ENCODE peak calls at places on chromosomes 2 and 18, in seven cellular contexts. Y, P, C, G, E, V and A are unnamed samples.

GRCh38 chr2:241161646-241162281 is 11.5 kb downstream of the PPP1R7 start:
- DNase-seq in V (no peak), G (no peak), C (peak), Y (peak), P (peak), E (peak), A (peak)

GRCh38 chr2:239596792-239597191 is 196.0 kb upstream of the HDAC4 start:
- DNase-seq in G (no peak), C (no peak), Y (no peak), E (no peak), V (no peak), P (no peak), A (no peak)

GRCh38 chr2:198287706-198288105 is 483.3 kb downstream of the PLCL1 start:
- DNase-seq in Y (no peak), E (no peak), V (no peak), G (no peak), P (no peak), C (peak), A (no peak)

GRCh38 chr2:218959141-218959731 is at the start of gene CDK5R2:
- DNase-seq in Y (peak), C (peak), G (peak), V (peak), P (peak), E (peak), A (peak)

GRCh38 chr2:236022128-236022527 is 146.1 kb downstream of the GBX2 start:
- DNase-seq in E (no peak), P (no peak), C (no peak), G (no peak), Y (no peak), V (no peak), A (no peak)

GRCh38 chr2:63056309-63057065 is 5.9 kb downstream of the OTX1 start:
- DNase-seq in P (no peak), V (no peak), E (no peak), G (peak), Y (peak), C (no peak), A (no peak)

GRCh38 chr2:126798276-126799140 is 100.2 kb upstream of the TEX51 start:
- DNase-seq in P (no peak), G (no peak), V (no peak), C (no peak), E (no peak), Y (no peak), A (no peak)

GRCh38 chr2:225104971-225105370 is 62.7 kb upstream of the DOCK10 start:
- DNase-seq in C (no peak), V (no peak), E (peak), G (no peak), P (no peak), Y (no peak), A (no peak)

GRCh38 chr2:86410581-86410980 is 30.6 kb upstream of the KDM3A start:
- DNase-seq in G (no peak), V (no peak), Y (no peak), E (no peak), P (no peak), C (no peak), A (no peak)

GRCh38 chr2:10278763-10279471 is 23.8 kb upstream of the HPCAL1 start:
- DNase-seq in V (no peak), E (no peak), Y (no peak), G (no peak), P (no peak), C (no peak), A (no peak)

GRCh38 chr2:47223980-47224379 is 68.9 kb upstream of the STPG4 start:
- DNase-seq in E (no peak), G (no peak), Y (no peak), V (no peak), P (peak), C (no peak), A (peak)

GRCh38 chr2:112077814-112078213 is 22.7 kb downstream of the TMEM87B start:
- DNase-seq in P (no peak), E (peak), C (no peak), V (no peak), Y (no peak), G (peak), A (no peak)

GRCh38 chr2:112811841-112812306 is 24.7 kb downstream of the IL1B start:
- DNase-seq in G (no peak), P (peak), E (peak), Y (no peak), V (no peak), C (peak), A (peak)

GRCh38 chr18:60038731-60039130 is 138.9 kb downstream of the PMAIP1 start:
- DNase-seq in E (no peak), P (no peak), V (no peak), G (no peak), C (peak), Y (no peak), A (no peak)

GRCh38 chr2:39845460-39846146 is 66.5 kb upstream of the THUMPD2 start:
- DNase-seq in P (peak), C (no peak), E (peak), V (no peak), Y (no peak), G (no peak), A (no peak)

GRCh38 chr2:239953418-239954061 is 71.6 kb downstream of the NDUFA10 start:
- DNase-seq in C (peak), V (no peak), P (peak), G (no peak), Y (peak), E (no peak), A (peak)

GRCh38 chr2:69915050-69915945 is at the start of gene MXD1:
- DNase-seq in E (peak), P (no peak), V (no peak), C (no peak), G (peak), Y (peak), A (no peak)

GRCh38 chr2:235958631-235959395 is 209.4 kb downstream of the GBX2 start:
- DNase-seq in V (no peak), P (no peak), G (no peak), Y (no peak), E (no peak), C (no peak), A (no peak)

GRCh38 chr2:40372586-40372985 is 79.3 kb downstream of the SLC8A1 start:
- DNase-seq in V (no peak), C (peak), Y (no peak), E (no peak), P (peak), G (no peak), A (no peak)

GRCh38 chr18:48838921-48839818 is 111.6 kb downstream of the SMAD7 start:
- DNase-seq in P (peak), E (peak), Y (no peak), G (no peak), C (peak), V (no peak), A (peak)

GRCh38 chr2:27907547-27907946 is 17.0 kb downstream of the BABAM2 start:
- DNase-seq in C (no peak), G (no peak), V (no peak), Y (no peak), E (no peak), P (peak), A (no peak)

GRCh38 chr18:58871514-58872490 is 7.1 kb downstream of the ZNF532 start:
- DNase-seq in E (no peak), V (no peak), Y (no peak), C (no peak), P (peak), G (no peak), A (peak)

GRCh38 chr18:48983793-48984437 is 33.1 kb upstream of the SMAD7 start:
- DNase-seq in V (no peak), G (no peak), C (no peak), E (no peak), P (peak), Y (peak), A (peak)

GRCh38 chr18:74378179-74378682 is 62.6 kb downstream of the C18orf63 start:
- DNase-seq in Y (no peak), P (no peak), E (no peak), V (no peak), C (peak), G (no peak), A (no peak)

GRCh38 chr2:12202301-12202700 is 455.9 kb downstream of the LPIN1 start:
- DNase-seq in V (no peak), Y (no peak), P (peak), C (peak), G (peak), E (peak), A (peak)

GRCh38 chr18:62128157-62128556 is 58.7 kb downstream of the PIGN start:
- DNase-seq in G (no peak), V (no peak), Y (no peak), C (peak), E (peak), P (peak), A (peak)

GRCh38 chr2:70141754-70142589 is 48.8 kb downstream of the C2orf42 start:
- DNase-seq in V (no peak), C (peak), G (peak), P (peak), Y (no peak), E (peak), A (peak)

GRCh38 chr18:8011906-8012305 is 444.8 kb downstream of the PTPRM start:
- DNase-seq in E (no peak), V (no peak), P (no peak), G (peak), C (no peak), Y (no peak), A (no peak)

GRCh38 chr2:23651187-23651983 is 266.4 kb downstream of the KLHL29 start:
- DNase-seq in P (peak), G (no peak), C (peak), E (peak), V (peak), Y (no peak), A (peak)

GRCh38 chr2:17010104-17010503 is 344.5 kb upstream of the CYRIA start:
- DNase-seq in P (no peak), Y (no peak), V (no peak), E (no peak), C (no peak), G (no peak), A (no peak)

GRCh38 chr18:35215026-35215425 is 25.8 kb upstream of the ZNF397 start:
- DNase-seq in G (peak), Y (no peak), V (no peak), P (no peak), C (no peak), E (no peak), A (no peak)

GRCh38 chr2:213161759-213162514 is 10.5 kb upstream of the IKZF2 start:
- DNase-seq in P (peak), E (no peak), C (peak), V (no peak), Y (no peak), G (no peak), A (peak)

GRCh38 chr2:220469201-220469600 is 841.8 kb downstream of the SLC4A3 start:
- DNase-seq in C (peak), V (no peak), Y (no peak), P (peak), E (no peak), G (no peak), A (peak)

GRCh38 chr2:239990966-239991365 is 34.2 kb downstream of the NDUFA10 start:
- DNase-seq in P (no peak), Y (no peak), C (no peak), G (no peak), V (no peak), E (no peak), A (no peak)

DNA sequence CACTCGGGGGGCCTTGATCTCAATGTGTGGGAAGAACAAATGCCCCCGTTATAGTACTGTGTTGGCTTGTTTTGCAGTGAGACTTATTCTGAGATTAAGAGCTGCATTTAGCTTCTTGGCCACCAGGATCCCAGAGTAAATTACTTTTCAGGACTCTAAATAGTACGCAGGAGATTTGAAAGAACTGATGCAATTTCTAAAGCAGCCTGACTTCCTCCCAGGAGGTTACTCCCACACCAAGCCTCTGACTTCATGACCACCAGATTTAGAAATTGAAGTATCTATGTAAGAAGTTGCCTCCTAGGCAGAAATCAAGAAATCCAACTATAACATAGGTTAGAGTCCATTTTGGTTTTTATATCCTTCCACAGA is 67.0 kb downstream of the FEZ2 start:
- DNase-seq in E (no peak), V (no peak), P (peak), G (peak), Y (no peak), C (peak), A (peak)
- TF ChIP-seq CTCF in E (no peak), V (no peak), P (peak), G (no peak), Y (peak), C (peak), A (peak)

GRCh38 chr2:187523325-187523724 is 30.9 kb downstream of the TFPI start:
- DNase-seq in E (no peak), C (no peak), Y (no peak), P (no peak), G (no peak), V (no peak), A (no peak)

GRCh38 chr2:187514930-187515329 is 39.3 kb downstream of the TFPI start:
- DNase-seq in C (no peak), Y (no peak), G (no peak), V (no peak), E (no peak), P (no peak), A (no peak)

GRCh38 chr2:187525164-187525900 is 28.9 kb downstream of the TFPI start:
- DNase-seq in P (no peak), Y (no peak), E (no peak), C (peak), G (no peak), V (no peak), A (no peak)

GRCh38 chr2:187520121-187520624 is 34.1 kb downstream of the TFPI start:
- DNase-seq in Y (no peak), C (no peak), V (no peak), P (no peak), E (no peak), G (no peak), A (no peak)

GRCh38 chr2:187519419-187520120 is 34.7 kb downstream of the TFPI start:
- DNase-seq in P (no peak), G (peak), Y (no peak), C (no peak), V (no peak), E (no peak), A (no peak)
- H3K4me3 ChIP-seq in P (no peak), G (no peak), Y (no peak), C (no peak), V (no peak), E (no peak), A (no peak)

GRCh38 chr18:43563780-43564179 is 286.5 kb upstream of the SYT4 start:
- DNase-seq in G (peak), V (no peak), Y (no peak), P (peak), E (peak), C (peak), A (peak)
- TF ChIP-seq CTCF in G (peak), V (peak), Y (peak), P (peak), E (peak), C (peak), A (peak)

GRCh38 chr2:237432484-237433092 is 18.6 kb upstream of the COL6A3 start:
- DNase-seq in Y (no peak), V (no peak), P (peak), C (peak), E (peak), G (no peak), A (peak)
- H3K4me3 ChIP-seq in Y (no peak), V (peak), P (no peak), C (peak), E (no peak), G (no peak), A (no peak)

GRCh38 chr2:1833726-1834125 is 89.4 kb upstream of the PXDN start:
- DNase-seq in Y (no peak), G (no peak), E (no peak), P (no peak), V (no peak), C (no peak), A (no peak)
- TF ChIP-seq CTCF in Y (no peak), G (no peak), E (no peak), P (no peak), V (no peak), C (no peak), A (no peak)

GRCh38 chr18:33761363-33761762 is 183.3 kb downstream of the ASXL3 start:
- DNase-seq in Y (no peak), V (no peak), C (peak), P (peak), G (no peak), E (peak), A (peak)

GRCh38 chr18:33757037-33757436 is 179.0 kb downstream of the ASXL3 start:
- DNase-seq in G (no peak), P (peak), C (peak), Y (no peak), V (no peak), E (peak), A (peak)

GRCh38 chr18:33751613-33752221 is 173.7 kb downstream of the ASXL3 start:
- DNase-seq in G (peak), C (peak), P (peak), E (no peak), Y (no peak), V (no peak), A (peak)

DNA sequence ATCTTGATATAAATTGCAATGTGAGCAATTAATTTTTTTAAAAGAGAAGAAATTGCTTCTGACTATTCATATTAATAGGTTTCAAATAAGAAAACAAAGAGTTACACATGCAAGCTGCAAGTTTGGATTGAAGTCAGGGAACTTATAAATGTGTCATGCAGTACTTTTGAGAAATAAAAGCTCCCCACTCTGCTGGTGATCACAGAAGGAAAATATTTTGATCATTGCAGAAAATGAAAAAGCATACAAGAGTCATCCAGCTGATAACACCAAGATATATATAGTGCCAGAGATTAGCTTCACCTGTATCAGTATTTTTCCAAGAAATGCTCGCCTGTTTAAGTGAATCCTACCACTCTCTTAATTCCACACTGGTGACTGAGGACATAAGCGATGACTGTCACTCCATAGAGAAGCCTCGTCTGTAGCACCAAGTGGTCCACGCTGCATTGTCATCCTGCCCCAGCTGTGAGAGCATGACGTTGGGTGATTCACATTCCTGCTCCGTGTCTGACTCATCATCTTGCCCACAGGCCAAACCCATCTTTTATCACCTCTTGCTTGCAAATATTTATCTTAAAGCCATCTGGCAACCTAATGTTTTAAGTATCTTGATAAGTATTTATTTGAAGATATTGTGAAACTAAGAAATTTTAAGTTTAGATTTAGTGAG is 178.0 kb downstream of the ASXL3 start:
- DNase-seq in Y (no peak), V (peak), P (peak), E (peak), G (no peak), C (peak), A (peak)
- H3K4me3 ChIP-seq in Y (no peak), V (no peak), P (no peak), E (no peak), G (no peak), C (no peak), A (no peak)